ENCODE peak calls at places on chromosomes 1 and 21, in five cellular contexts. One of them, this sample, is unnamed.

GRCh38 chr1:16145988-16146887 is 9.6 kb downstream of the EPHA2 start:
- DNase-seq in A549: peak
- DNase-seq in IMR-90: peak
- DNase-seq in dorsolateral prefrontal cortex: no peak
- DNase-seq in upper lobe of right lung: peak
- DNase-seq in this sample: no peak

GRCh38 chr1:2014726-2015382 is 4.3 kb upstream of the GABRD start:
- DNase-seq in A549: no peak
- DNase-seq in IMR-90: no peak
- DNase-seq in dorsolateral prefrontal cortex: no peak
- DNase-seq in upper lobe of right lung: no peak
- DNase-seq in this sample: no peak

GRCh38 chr1:1157914-1158710 is 15.6 kb upstream of the TTLL10 start:
- DNase-seq in A549: no peak
- DNase-seq in IMR-90: no peak
- DNase-seq in dorsolateral prefrontal cortex: peak
- DNase-seq in upper lobe of right lung: peak
- DNase-seq in this sample: no peak

GRCh38 chr1:193105821-193106177 is 585 bp upstream of the GLRX2 start:
- DNase-seq in A549: peak
- DNase-seq in IMR-90: no peak
- DNase-seq in dorsolateral prefrontal cortex: no peak
- DNase-seq in upper lobe of right lung: no peak
- DNase-seq in this sample: no peak

GRCh38 chr1:85935234-85935633 is 221.3 kb downstream of the COL24A1 start:
- DNase-seq in A549: no peak
- DNase-seq in IMR-90: peak
- DNase-seq in dorsolateral prefrontal cortex: no peak
- DNase-seq in upper lobe of right lung: no peak
- DNase-seq in this sample: no peak

GRCh38 chr1:2496087-2496622 is 20.1 kb downstream of the PLCH2 start:
- DNase-seq in A549: no peak
- DNase-seq in IMR-90: no peak
- DNase-seq in dorsolateral prefrontal cortex: no peak
- DNase-seq in upper lobe of right lung: no peak
- DNase-seq in this sample: peak

GRCh38 chr1:30524840-30525617 is 198.4 kb downstream of the MATN1 start:
- DNase-seq in A549: no peak
- DNase-seq in IMR-90: no peak
- DNase-seq in dorsolateral prefrontal cortex: no peak
- DNase-seq in upper lobe of right lung: no peak
- DNase-seq in this sample: no peak

GRCh38 chr1:51512611-51513010 is 6.5 kb downstream of the EPS15 start:
- DNase-seq in A549: no peak
- DNase-seq in IMR-90: no peak
- DNase-seq in dorsolateral prefrontal cortex: no peak
- DNase-seq in upper lobe of right lung: no peak
- DNase-seq in this sample: no peak

GRCh38 chr21:39671986-39672385 is 59.2 kb downstream of the B3GALT5 start:
- DNase-seq in A549: no peak
- DNase-seq in IMR-90: no peak
- DNase-seq in dorsolateral prefrontal cortex: no peak
- DNase-seq in upper lobe of right lung: no peak
- DNase-seq in this sample: no peak

GRCh38 chr21:34743831-34744230 is 75.0 kb downstream of the CLIC6 start:
- DNase-seq in A549: no peak
- DNase-seq in IMR-90: peak
- DNase-seq in dorsolateral prefrontal cortex: no peak
- DNase-seq in upper lobe of right lung: no peak
- DNase-seq in this sample: no peak

GRCh38 chr1:214566158-214567104 is 15.0 kb upstream of the PTPN14 start:
- DNase-seq in A549: peak
- DNase-seq in IMR-90: peak
- DNase-seq in dorsolateral prefrontal cortex: no peak
- DNase-seq in upper lobe of right lung: no peak
- DNase-seq in this sample: no peak

GRCh38 chr1:232459826-232460225 is 170.1 kb downstream of the SIPA1L2 start:
- DNase-seq in A549: no peak
- DNase-seq in IMR-90: no peak
- DNase-seq in dorsolateral prefrontal cortex: no peak
- DNase-seq in upper lobe of right lung: no peak
- DNase-seq in this sample: no peak

GRCh38 chr1:161900155-161900554 is 123.5 kb downstream of the OLFML2B start:
- DNase-seq in A549: no peak
- DNase-seq in IMR-90: no peak
- DNase-seq in dorsolateral prefrontal cortex: no peak
- DNase-seq in upper lobe of right lung: no peak
- DNase-seq in this sample: no peak

GRCh38 chr1:2504949-2505272 is 21.5 kb downstream of the PANK4 start:
- DNase-seq in A549: no peak
- DNase-seq in IMR-90: no peak
- DNase-seq in dorsolateral prefrontal cortex: no peak
- DNase-seq in upper lobe of right lung: no peak
- DNase-seq in this sample: no peak

GRCh38 chr1:202275061-202275770 is 66.5 kb downstream of the UBE2T start:
- DNase-seq in A549: no peak
- DNase-seq in IMR-90: no peak
- DNase-seq in dorsolateral prefrontal cortex: no peak
- DNase-seq in upper lobe of right lung: no peak
- DNase-seq in this sample: no peak

GRCh38 chr1:209761021-209761635 is 5.3 kb downstream of the TRAF3IP3 start:
- DNase-seq in A549: no peak
- DNase-seq in IMR-90: no peak
- DNase-seq in dorsolateral prefrontal cortex: no peak
- DNase-seq in upper lobe of right lung: no peak
- DNase-seq in this sample: no peak

GRCh38 chr1:247740721-247741120 is 2.3 kb downstream of the OR14K1 start:
- DNase-seq in A549: no peak
- DNase-seq in IMR-90: peak
- DNase-seq in dorsolateral prefrontal cortex: no peak
- DNase-seq in upper lobe of right lung: no peak
- DNase-seq in this sample: no peak

GRCh38 chr1:90721210-90722194 is 4.4 kb upstream of the BARHL2 start:
- DNase-seq in A549: peak
- DNase-seq in IMR-90: peak
- DNase-seq in dorsolateral prefrontal cortex: no peak
- DNase-seq in upper lobe of right lung: peak
- DNase-seq in this sample: peak

GRCh38 chr1:224433671-224434446 is 738 bp downstream of the WDR26 start:
- DNase-seq in A549: no peak
- DNase-seq in IMR-90: no peak
- DNase-seq in dorsolateral prefrontal cortex: no peak
- DNase-seq in upper lobe of right lung: peak
- DNase-seq in this sample: no peak

GRCh38 chr1:231931846-231932454 is 305.4 kb downstream of the DISC1 start:
- DNase-seq in A549: peak
- DNase-seq in IMR-90: no peak
- DNase-seq in dorsolateral prefrontal cortex: no peak
- DNase-seq in upper lobe of right lung: no peak
- DNase-seq in this sample: peak

GRCh38 chr1:48823161-48823560 is 46.5 kb upstream of the BEND5 start:
- DNase-seq in A549: no peak
- DNase-seq in IMR-90: no peak
- DNase-seq in dorsolateral prefrontal cortex: no peak
- DNase-seq in upper lobe of right lung: no peak
- DNase-seq in this sample: no peak

GRCh38 chr1:204659061-204659460 is 26.5 kb downstream of the LRRN2 start:
- DNase-seq in A549: no peak
- DNase-seq in IMR-90: no peak
- DNase-seq in dorsolateral prefrontal cortex: no peak
- DNase-seq in upper lobe of right lung: no peak
- DNase-seq in this sample: no peak

DNA sequence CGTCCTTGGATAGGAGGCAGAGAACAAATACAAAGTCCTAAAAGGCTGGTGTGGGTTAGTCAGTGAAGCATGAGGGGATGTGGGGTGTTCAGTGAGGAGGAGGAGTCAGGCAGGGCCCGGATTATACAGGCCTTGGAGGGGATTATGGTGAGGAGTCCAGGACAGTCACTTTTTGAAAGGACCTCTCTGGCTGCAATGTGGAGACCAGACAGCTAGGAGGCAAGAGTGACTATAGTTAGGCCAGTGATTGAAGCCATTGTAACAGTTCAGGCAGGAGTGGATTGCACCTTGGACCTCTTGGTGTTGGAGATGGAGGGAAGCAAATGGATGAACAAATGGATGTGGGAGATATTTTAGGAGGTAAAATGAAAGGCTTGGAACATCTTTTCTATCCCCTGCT is 115.8 kb downstream of the C1orf94 start:
- DNase-seq in A549: no peak
- DNase-seq in IMR-90: no peak
- DNase-seq in dorsolateral prefrontal cortex: no peak
- DNase-seq in upper lobe of right lung: no peak
- DNase-seq in this sample: no peak
- TF ChIP-seq CTCF in A549: no peak
- TF ChIP-seq CTCF in IMR-90: no peak
- TF ChIP-seq CTCF in dorsolateral prefrontal cortex: no peak
- TF ChIP-seq CTCF in upper lobe of right lung: no peak
- TF ChIP-seq CTCF in this sample: peak

DNA sequence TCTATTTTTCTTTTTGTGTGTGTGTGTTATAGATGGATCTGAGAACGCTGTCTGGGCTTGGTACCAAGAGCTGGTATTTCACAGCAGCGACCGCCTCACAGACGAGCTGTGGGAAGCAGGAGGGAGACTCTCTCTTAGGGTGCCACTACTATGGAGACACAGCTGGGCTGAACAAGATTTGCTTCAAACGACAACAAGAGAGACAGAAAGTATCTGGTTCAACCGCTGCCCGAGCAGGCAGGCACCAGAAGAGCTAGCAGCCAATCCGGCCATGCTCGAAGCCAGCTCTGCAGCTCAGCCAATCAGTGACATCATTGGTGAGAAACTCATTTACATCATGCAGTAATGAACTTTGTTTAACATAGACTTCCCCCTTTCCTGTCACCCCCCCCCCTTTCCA is 341.3 kb downstream of the USP25 start:
- DNase-seq in A549: no peak
- DNase-seq in IMR-90: no peak
- DNase-seq in dorsolateral prefrontal cortex: peak
- DNase-seq in upper lobe of right lung: no peak
- DNase-seq in this sample: no peak
- H3K4me3 ChIP-seq in A549: no peak
- H3K4me3 ChIP-seq in IMR-90: no peak
- H3K4me3 ChIP-seq in dorsolateral prefrontal cortex: peak
- H3K4me3 ChIP-seq in upper lobe of right lung: peak
- H3K4me3 ChIP-seq in this sample: no peak

GRCh38 chr1:40161888-40162397 is 756 bp downstream of the RLF start:
- DNase-seq in A549: no peak
- DNase-seq in IMR-90: peak
- DNase-seq in dorsolateral prefrontal cortex: no peak
- DNase-seq in upper lobe of right lung: no peak
- DNase-seq in this sample: no peak
- TF ChIP-seq CTCF in A549: no peak
- TF ChIP-seq CTCF in IMR-90: no peak
- TF ChIP-seq CTCF in dorsolateral prefrontal cortex: no peak
- TF ChIP-seq CTCF in upper lobe of right lung: no peak
- TF ChIP-seq CTCF in this sample: no peak

DNA sequence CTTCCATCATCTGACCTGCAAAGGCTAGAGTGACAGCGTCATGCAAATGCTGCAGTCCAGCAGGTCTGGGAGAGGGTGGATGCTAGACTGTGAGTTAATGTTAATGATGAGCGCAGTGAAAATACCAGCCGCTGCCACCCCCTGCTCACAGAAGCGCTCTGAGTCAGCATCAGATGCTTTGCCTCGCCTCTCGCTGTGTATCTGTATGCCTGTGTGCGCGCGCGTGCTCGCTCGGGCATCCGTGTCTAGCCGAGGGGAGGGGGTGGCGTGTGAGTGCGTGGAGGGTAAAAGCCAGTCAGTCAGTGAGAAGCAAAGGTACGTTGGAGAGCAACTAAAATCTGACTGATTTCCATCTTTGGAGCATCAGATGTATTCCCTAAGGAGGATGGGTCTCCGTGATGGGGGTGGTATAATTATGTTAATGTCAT is 858.7 kb downstream of the USP25 start:
- DNase-seq in A549: peak
- DNase-seq in IMR-90: peak
- DNase-seq in dorsolateral prefrontal cortex: peak
- DNase-seq in upper lobe of right lung: peak
- DNase-seq in this sample: no peak
- H3K4me3 ChIP-seq in A549: peak
- H3K4me3 ChIP-seq in IMR-90: peak
- H3K4me3 ChIP-seq in dorsolateral prefrontal cortex: peak
- H3K4me3 ChIP-seq in upper lobe of right lung: peak
- H3K4me3 ChIP-seq in this sample: no peak

GRCh38 chr1:151401860-151402259 is 2.5 kb downstream of the PSMB4 start:
- DNase-seq in A549: no peak
- DNase-seq in IMR-90: no peak
- DNase-seq in dorsolateral prefrontal cortex: no peak
- DNase-seq in upper lobe of right lung: no peak
- DNase-seq in this sample: no peak

GRCh38 chr1:151403612-151404011 is 4.2 kb downstream of the PSMB4 start:
- DNase-seq in A549: no peak
- DNase-seq in IMR-90: no peak
- DNase-seq in dorsolateral prefrontal cortex: no peak
- DNase-seq in upper lobe of right lung: no peak
- DNase-seq in this sample: no peak

GRCh38 chr1:151405167-151405951 is 6.0 kb downstream of the PSMB4 start:
- DNase-seq in A549: no peak
- DNase-seq in IMR-90: no peak
- DNase-seq in dorsolateral prefrontal cortex: no peak
- DNase-seq in upper lobe of right lung: no peak
- DNase-seq in this sample: no peak

GRCh38 chr1:151401125-151401788 is 1.9 kb downstream of the PSMB4 start:
- DNase-seq in A549: no peak
- DNase-seq in IMR-90: peak
- DNase-seq in dorsolateral prefrontal cortex: no peak
- DNase-seq in upper lobe of right lung: no peak
- DNase-seq in this sample: no peak

GRCh38 chr1:151402764-151403163 is 3.4 kb downstream of the PSMB4 start:
- DNase-seq in A549: no peak
- DNase-seq in IMR-90: no peak
- DNase-seq in dorsolateral prefrontal cortex: no peak
- DNase-seq in upper lobe of right lung: no peak
- DNase-seq in this sample: no peak
- TF ChIP-seq CTCF in A549: no peak
- TF ChIP-seq CTCF in IMR-90: no peak
- TF ChIP-seq CTCF in dorsolateral prefrontal cortex: no peak
- TF ChIP-seq CTCF in upper lobe of right lung: no peak
- TF ChIP-seq CTCF in this sample: no peak

GRCh38 chr1:116493484-116494350 is 77.1 kb downstream of the CD58 start:
- DNase-seq in A549: no peak
- DNase-seq in IMR-90: no peak
- DNase-seq in dorsolateral prefrontal cortex: no peak
- DNase-seq in upper lobe of right lung: no peak
- DNase-seq in this sample: no peak
- H3K4me3 ChIP-seq in A549: no peak
- H3K4me3 ChIP-seq in IMR-90: no peak
- H3K4me3 ChIP-seq in dorsolateral prefrontal cortex: no peak
- H3K4me3 ChIP-seq in upper lobe of right lung: no peak
- H3K4me3 ChIP-seq in this sample: no peak

GRCh38 chr1:9827558-9828185 is 3.9 kb upstream of the CLSTN1 start:
- DNase-seq in A549: no peak
- DNase-seq in IMR-90: no peak
- DNase-seq in dorsolateral prefrontal cortex: peak
- DNase-seq in upper lobe of right lung: peak
- DNase-seq in this sample: no peak
- TF ChIP-seq CTCF in A549: no peak
- TF ChIP-seq CTCF in IMR-90: peak
- TF ChIP-seq CTCF in dorsolateral prefrontal cortex: no peak
- TF ChIP-seq CTCF in upper lobe of right lung: peak
- TF ChIP-seq CTCF in this sample: peak

This sample was measured in GM12864.